ENCODE peak calls at places on chromosomes 7 and 10, in five cellular contexts. B is GM23248; H is CD4-positive, alpha-beta memory T cell; S is tibial nerve; W is pancreas. C is an unnamed sample.
A peak's percentile ranks its signal among the peaks of the same experiment; 100 is the strongest.

GRCh38 chr10:6561552-6561951 is 18.5 kb downstream of the PRKCQ start:
- DNase-seq in B (no peak), H (no peak), S (no peak), W (no peak), C (no peak)

GRCh38 chr10:15879663-15880062 is 19.4 kb upstream of the MINDY3 start:
- DNase-seq in B (no peak), H (no peak), S (no peak), W (no peak), C (no peak)

GRCh38 chr7:26284477-26284876 is 7.2 kb upstream of the SNX10 start:
- DNase-seq in B (no peak), H (no peak), S (no peak), W (no peak), C (no peak)

GRCh38 chr7:7812112-7812511 is 93.7 kb upstream of the RPA3 start:
- DNase-seq in B (no peak), H (no peak), S (no peak), W (no peak), C (no peak)

GRCh38 chr7:21507627-21508343 is 35.1 kb upstream of the DNAH11 start:
- DNase-seq in B (peak; percentile 54), H (no peak), S (no peak), W (peak; percentile 29), C (peak; percentile 3)

GRCh38 chr10:60913091-60913490 is 30.9 kb downstream of the RHOBTB1 start:
- DNase-seq in B (no peak), H (no peak), S (no peak), W (no peak), C (no peak)

GRCh38 chr7:100351657-100352058 is 6.3 kb upstream of the PILRB start:
- DNase-seq in B (no peak), H (no peak), S (no peak), W (no peak), C (no peak)

GRCh38 chr10:69965919-69966662 is 86.6 kb upstream of the MACROH2A2 start:
- DNase-seq in B (peak; percentile 27), H (no peak), S (no peak), W (no peak), C (no peak)

GRCh38 chr10:121860810-121861209 is 67.0 kb downstream of the ATE1 start:
- DNase-seq in B (no peak), H (no peak), S (no peak), W (no peak), C (no peak)

GRCh38 chr7:149692557-149692982 is 80.8 kb downstream of the ZNF467 start:
- DNase-seq in B (peak; percentile 27), H (no peak), S (no peak), W (no peak), C (no peak)

GRCh38 chr10:43228783-43229207 is 38.1 kb downstream of the RASGEF1A start:
- DNase-seq in B (no peak), H (no peak), S (no peak), W (peak; percentile 9), C (no peak)

GRCh38 chr7:94223375-94224084 is 171.2 kb upstream of the COL1A2 start:
- DNase-seq in B (peak; percentile 67), H (no peak), S (no peak), W (no peak), C (no peak)

GRCh38 chr10:16439294-16439693 is 2.5 kb downstream of the PTER start:
- DNase-seq in B (peak; percentile 62), H (no peak), S (no peak), W (no peak), C (no peak)

GRCh38 chr7:45036801-45037200 is 36.8 kb downstream of the CCM2 start:
- DNase-seq in B (no peak), H (no peak), S (no peak), W (no peak), C (no peak)

GRCh38 chr7:70142247-70142932 is 544.1 kb downstream of the AUTS2 start:
- DNase-seq in B (no peak), H (no peak), S (no peak), W (no peak), C (no peak)

GRCh38 chr7:70148997-70149396 is 550.7 kb downstream of the AUTS2 start:
- DNase-seq in B (no peak), H (no peak), S (no peak), W (no peak), C (no peak)

GRCh38 chr7:70143089-70144044 is 545.1 kb downstream of the AUTS2 start:
- DNase-seq in B (peak; percentile 75), H (no peak), S (no peak), W (no peak), C (no peak)
- H3K4me3 ChIP-seq in B (no peak overlapping the region), H (no peak overlapping the region), S (no peak overlapping the region), W (no peak overlapping the region), C (no peak overlapping the region)

GRCh38 chr10:114305521-114305925 is 66.5 kb downstream of the VWA2 start:
- DNase-seq in B (no peak), H (no peak), S (no peak), W (no peak), C (no peak)
- H3K4me3 ChIP-seq in B (no peak overlapping the region), H (no peak overlapping the region), S (no peak overlapping the region), W (no peak overlapping the region), C (no peak overlapping the region)

GRCh38 chr7:130732980-130733865 is 784 bp downstream of the KLF14 start:
- DNase-seq in B (peak; percentile 41), H (no peak), S (no peak), W (peak; percentile 52), C (no peak)
- H3K4me3 ChIP-seq in B (peak overlapping the region; percentile 73), H (no peak overlapping the region), S (peak overlapping the region; percentile 40), W (peak overlapping the region; percentile 58), C (peak overlapping the region; percentile 60)

GRCh38 chr7:142381727-142382409 is 124.0 kb upstream of the PRSS58 start:
- DNase-seq in B (no peak), H (no peak), S (no peak), W (no peak), C (no peak)

GRCh38 chr7:142384508-142384922 is 126.7 kb upstream of the PRSS58 start:
- DNase-seq in B (peak; percentile 91), H (no peak), S (no peak), W (no peak), C (no peak)

GRCh38 chr7:142389544-142389943 is 131.7 kb upstream of the PRSS58 start:
- DNase-seq in B (no peak), H (no peak), S (no peak), W (no peak), C (no peak)

GRCh38 chr7:142383826-142384507 is 126.1 kb upstream of the PRSS58 start:
- DNase-seq in B (no peak), H (no peak), S (no peak), W (no peak), C (no peak)

GRCh38 chr7:142385528-142386340 is 127.9 kb upstream of the PRSS58 start:
- DNase-seq in B (peak; percentile 81), H (peak; percentile 27), S (no peak), W (no peak), C (peak; percentile 25)
- H3K4me3 ChIP-seq in B (no peak overlapping the region), H (no peak overlapping the region), S (no peak overlapping the region), W (no peak overlapping the region), C (no peak overlapping the region)

GRCh38 chr7:4282434-4283223 is 399.5 kb upstream of the FOXK1 start:
- DNase-seq in B (peak; percentile 2), H (no peak), S (no peak), W (no peak), C (no peak)
- H3K4me3 ChIP-seq in B (no peak overlapping the region), H (no peak overlapping the region), S (no peak overlapping the region), W (no peak overlapping the region), C (no peak overlapping the region)

GRCh38 chr7:140476698-140477261 is 2.5 kb downstream of the MKRN1 start:
- DNase-seq in B (no peak), H (no peak), S (no peak), W (no peak), C (no peak)
- H3K4me3 ChIP-seq in B (peak overlapping the region; percentile 94), H (peak overlapping the region; percentile 59), S (no peak overlapping the region), W (peak overlapping the region; percentile 98), C (peak overlapping the region; percentile 21)

GRCh38 chr10:90020506-90020905 is 319.1 kb downstream of the KIF20B start:
- DNase-seq in B (no peak), H (no peak), S (no peak), W (no peak), C (no peak)

GRCh38 chr10:90023950-90024349 is 322.6 kb downstream of the KIF20B start:
- DNase-seq in B (no peak), H (no peak), S (no peak), W (no peak), C (no peak)

DNA sequence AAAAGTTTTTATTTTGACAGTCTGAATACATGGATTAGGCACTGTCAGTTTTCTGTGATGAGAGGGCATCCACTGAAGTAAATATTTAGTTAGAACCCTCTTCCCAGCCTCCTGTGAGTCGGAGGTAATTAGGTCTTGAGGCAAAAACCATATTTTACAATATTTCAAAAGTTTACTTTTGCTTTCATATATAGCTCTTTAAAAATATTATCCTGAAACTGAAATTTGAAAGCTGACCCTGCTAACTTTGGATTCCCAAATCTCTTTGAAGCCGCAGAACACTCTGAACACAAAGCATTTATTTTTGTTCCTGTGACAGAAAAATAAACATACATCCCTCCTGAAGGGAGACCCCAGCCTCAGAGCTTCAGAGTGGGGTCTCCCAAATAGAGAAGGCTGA is 317.4 kb downstream of the KIF20B start:
- DNase-seq in B (no peak), H (no peak), S (no peak), W (no peak), C (no peak)
- H3K4me3 ChIP-seq in B (no peak overlapping the region), H (no peak overlapping the region), S (no peak overlapping the region), W (no peak overlapping the region), C (no peak overlapping the region)

GRCh38 chr7:51111256-51111655 is 205.4 kb downstream of the COBL start:
- DNase-seq in B (no peak), H (no peak), S (no peak), W (no peak), C (no peak)

GRCh38 chr7:51108134-51108533 is 208.5 kb downstream of the COBL start:
- DNase-seq in B (no peak), H (no peak), S (no peak), W (no peak), C (no peak)

GRCh38 chr7:51118628-51119027 is 198.0 kb downstream of the COBL start:
- DNase-seq in B (no peak), H (no peak), S (no peak), W (no peak), C (no peak)

GRCh38 chr7:51113962-51114361 is 202.6 kb downstream of the COBL start:
- DNase-seq in B (no peak), H (no peak), S (no peak), W (no peak), C (no peak)

GRCh38 chr7:51113560-51113959 is 203.0 kb downstream of the COBL start:
- DNase-seq in B (no peak), H (no peak), S (no peak), W (no peak), C (no peak)
- H3K4me3 ChIP-seq in B (no peak overlapping the region), H (no peak overlapping the region), S (no peak overlapping the region), W (no peak overlapping the region), C (no peak overlapping the region)

GRCh38 chr10:73950155-73950554 is 39.2 kb downstream of the PLAU start:
- DNase-seq in B (no peak), H (no peak), S (no peak), W (no peak), C (no peak)
- H3K4me3 ChIP-seq in B (no peak overlapping the region), H (no peak overlapping the region), S (no peak overlapping the region), W (no peak overlapping the region), C (no peak overlapping the region)

C was measured in GM12864.